ENCODE peak calls at places on chromosomes 3 and 15, in five cellular contexts. Q is HCT116, E is esophagus muscularis mucosa, Z is GM12878, P is H1. N is an unnamed sample.

GRCh38 chr3:126433496-126434263 is 39.0 kb downstream of the CFAP100 start:
- DNase-seq in Z (no peak), P (no peak), Q (no peak), E (no peak), N (no peak)

GRCh38 chr3:149466192-149466591 is 8.3 kb upstream of the TM4SF4 start:
- DNase-seq in Z (no peak), E (no peak), Q (no peak), P (peak; percentile 7), N (no peak)

GRCh38 chr3:72448858-72449257 is 399.4 kb downstream of the SHQ1 start:
- DNase-seq in E (no peak), P (no peak), Z (no peak), Q (no peak), N (no peak)

GRCh38 chr3:191414732-191415131 is 46.2 kb upstream of the PYDC2 start:
- DNase-seq in P (no peak), E (no peak), Z (no peak), Q (no peak), N (no peak)

GRCh38 chr15:98775498-98776230 is 127.3 kb downstream of the IGF1R start:
- DNase-seq in Z (no peak), E (no peak), Q (no peak), P (no peak), N (no peak)

GRCh38 chr3:129571605-129572547 is 28.9 kb downstream of the H1-8 start:
- DNase-seq in P (no peak), E (no peak), Q (no peak), Z (no peak), N (no peak)

GRCh38 chr3:126390751-126391150 is 4.0 kb upstream of the CFAP100 start:
- DNase-seq in P (no peak), Z (no peak), E (no peak), Q (no peak), N (no peak)

GRCh38 chr15:58932791-58933310 is 628 bp downstream of the SLTM start:
- DNase-seq in Z (no peak), Q (no peak), E (no peak), P (no peak), N (peak; percentile 19)

GRCh38 chr3:120481056-120481455 is 30.3 kb upstream of the FSTL1 start:
- DNase-seq in Q (no peak), P (no peak), Z (no peak), E (no peak), N (no peak)

GRCh38 chr3:21138085-21138484 is 612.9 kb downstream of the ZNF385D start:
- DNase-seq in P (no peak), E (no peak), Q (no peak), Z (no peak), N (no peak)

GRCh38 chr3:69082805-69083204 is 1.9 kb upstream of the ARL6IP5 start:
- DNase-seq in Q (no peak), Z (peak; percentile 92), P (no peak), E (no peak), N (no peak)

GRCh38 chr3:39990532-39990931 is 181.1 kb downstream of the MYRIP start:
- DNase-seq in P (no peak), E (no peak), Q (peak; percentile 55), Z (peak; percentile 5), N (peak; percentile 33)

GRCh38 chr15:75884041-75884440 is 19.6 kb upstream of the FBXO22 start:
- DNase-seq in Q (no peak), E (no peak), Z (no peak), P (no peak), N (no peak)

GRCh38 chr3:115784739-115785571 is 161.6 kb downstream of the GAP43 start:
- DNase-seq in E (no peak), Q (no peak), P (no peak), Z (no peak), N (no peak)

GRCh38 chr3:123641505-123641904 is 56.7 kb upstream of the HACD2 start:
- DNase-seq in Q (no peak), P (no peak), E (no peak), Z (no peak), N (no peak)

GRCh38 chr3:123642182-123642956 is 57.5 kb upstream of the HACD2 start:
- DNase-seq in E (peak; percentile 96), P (peak; percentile 89), Q (peak; percentile 93), Z (peak; percentile 34), N (peak; percentile 39)

GRCh38 chr3:123641084-123641462 is 56.2 kb upstream of the HACD2 start:
- DNase-seq in P (no peak), E (no peak), Q (no peak), Z (no peak), N (no peak)

GRCh38 chr3:123638936-123639680 is 54.3 kb upstream of the HACD2 start:
- DNase-seq in E (no peak), Z (no peak), P (no peak), Q (no peak), N (no peak)

GRCh38 chr3:123640311-123641083 is 55.6 kb upstream of the HACD2 start:
- DNase-seq in Z (no peak), Q (no peak), P (no peak), E (no peak), N (no peak)
- TF ChIP-seq POLR2AphosphoS5 in Z (no peak), Q (no peak), P (no peak), E (peak; percentile 59), N (no peak)

GRCh38 chr3:47495886-47496285 is 17.6 kb downstream of the ELP6 start:
- DNase-seq in Z (no peak), P (no peak), E (no peak), Q (no peak), N (no peak)

GRCh38 chr3:47487265-47487664 is 11.5 kb upstream of the SCAP start:
- DNase-seq in Z (no peak), Q (no peak), E (no peak), P (no peak), N (no peak)

GRCh38 chr3:47495111-47495510 is 18.4 kb downstream of the ELP6 start:
- DNase-seq in P (no peak), Z (no peak), E (no peak), Q (no peak), N (no peak)

GRCh38 chr3:47491777-47492176 is 16.0 kb upstream of the SCAP start:
- DNase-seq in Q (no peak), Z (no peak), P (no peak), E (no peak), N (no peak)

GRCh38 chr3:47491186-47491585 is 15.4 kb upstream of the SCAP start:
- DNase-seq in Q (no peak), P (no peak), Z (no peak), E (no peak), N (no peak)
- TF ChIP-seq POLR2A in Q (no peak), P (no peak), Z (no peak), E (no peak), N (no peak)

GRCh38 chr3:57544181-57545125 is at the start of gene DNAH12:
- DNase-seq in Z (no peak), P (peak; percentile 78), Q (no peak), E (no peak), N (peak; percentile 43)
- H3K4me1 ChIP-seq in Z (peaks cover 5% of the 10 kb centered on the region), P (no peaks in the 10 kb centered on the region), Q (peaks cover 5% of the 10 kb centered on the region), E (peaks cover 10% of the 10 kb centered on the region), N (no peaks in the 10 kb centered on the region)

GRCh38 chr15:62495670-62496328 is 330.7 kb upstream of the C2CD4B start:
- DNase-seq in E (no peak), Q (no peak), Z (no peak), P (no peak), N (no peak)
- TF ChIP-seq POLR2AphosphoS5 in E (peak; percentile 29), Q (no peak), Z (no peak), P (no peak), N (no peak)

GRCh38 chr3:97764186-97765055 is at the start of gene ARL6:
- DNase-seq in E (peak; percentile 96), Q (peak; percentile 60), Z (peak; percentile 56), P (peak; percentile 54), N (peak; percentile 81)
- TF ChIP-seq POLR2A in E (no peak), Q (no peak), Z (peak; percentile 85), P (no peak), N (no peak)

GRCh38 chr3:46067401-46067800 is 40.1 kb upstream of the XCR1 start:
- DNase-seq in P (no peak), E (no peak), Q (no peak), Z (no peak), N (no peak)
- H3K4me1 ChIP-seq in P (peaks cover 2% of the 10 kb centered on the region), E (peaks cover 15% of the 10 kb centered on the region), Q (peaks cover 11% of the 10 kb centered on the region), Z (peaks cover 21% of the 10 kb centered on the region), N (no peaks in the 10 kb centered on the region)

GRCh38 chr15:55527150-55527549 is 19.1 kb upstream of the DNAAF4 start:
- DNase-seq in P (no peak), Q (no peak), E (no peak), Z (no peak), N (no peak)

GRCh38 chr15:55526559-55527036 is 18.6 kb upstream of the DNAAF4 start:
- DNase-seq in P (no peak), Q (peak; percentile 32), Z (no peak), E (no peak), N (no peak)

GRCh38 chr15:55532944-55533343 is 24.9 kb upstream of the DNAAF4 start:
- DNase-seq in P (no peak), Z (no peak), Q (no peak), E (no peak), N (no peak)

GRCh38 chr15:55535436-55535835 is 27.4 kb upstream of the DNAAF4 start:
- DNase-seq in P (no peak), Q (no peak), E (no peak), Z (no peak), N (no peak)

DNA sequence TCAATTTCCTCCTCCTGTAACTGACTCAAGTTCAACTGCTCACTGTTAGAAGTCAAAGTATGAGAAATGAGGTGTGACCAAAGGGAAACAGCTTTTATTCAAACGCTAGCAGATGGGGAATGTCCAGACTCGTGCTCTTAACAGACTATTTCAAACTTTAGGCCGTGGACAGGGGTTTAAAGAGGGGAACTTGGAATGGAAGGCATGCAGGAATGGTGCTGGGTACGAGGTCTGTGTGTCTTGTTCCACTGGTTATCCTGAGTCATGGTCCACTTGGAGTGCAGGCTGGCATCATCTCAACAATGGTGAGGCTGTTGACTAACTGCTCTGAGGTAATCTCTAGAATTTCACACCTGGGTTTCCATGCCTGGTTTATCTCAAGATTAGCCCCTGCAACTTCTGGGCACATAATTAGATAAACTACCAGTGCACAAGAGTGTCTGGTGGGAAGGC is 22.9 kb upstream of the DNAAF4 start:
- DNase-seq in E (no peak), Z (no peak), P (no peak), Q (no peak), N (no peak)
- TF ChIP-seq POLR2AphosphoS5 in E (no peak), Z (no peak), P (no peak), Q (no peak), N (no peak)